ENCODE peak calls at places on chromosomes 13 and 19, in four cellular contexts. I, E, X and V are unnamed samples.

GRCh38 chr19:40519352-40520322 is 52.8 kb downstream of the SPTBN4 start:
- DNase-seq in I (no peak), X (no peak), E (no peak), V (no peak)

GRCh38 chr19:42081584-42082258 is 5.8 kb downstream of the ZNF574 start:
- DNase-seq in E (peak), I (no peak), X (no peak), V (peak)

GRCh38 chr19:18273566-18274302 is 518 bp downstream of the IQCN start:
- DNase-seq in E (no peak), I (no peak), X (no peak), V (no peak)

GRCh38 chr13:83879431-83880171 is 2.7 kb downstream of the SLITRK1 start:
- DNase-seq in I (no peak), X (no peak), E (no peak), V (no peak)

GRCh38 chr13:101123028-101123427 is 293.3 kb downstream of the NALCN start:
- DNase-seq in E (no peak), I (no peak), X (no peak), V (no peak)

GRCh38 chr13:100859861-100860260 is 185.3 kb upstream of the TMTC4 start:
- DNase-seq in E (no peak), X (no peak), I (no peak), V (no peak)

GRCh38 chr13:95123726-95124125 is 177.5 kb downstream of the ABCC4 start:
- DNase-seq in I (no peak), X (no peak), E (peak), V (no peak)

GRCh38 chr19:56091751-56092546 is 29.1 kb downstream of the ZNF787 start:
- DNase-seq in I (no peak), X (no peak), E (no peak), V (no peak)

GRCh38 chr19:55086730-55087541 is 11.3 kb downstream of the EPS8L1 start:
- DNase-seq in X (no peak), E (no peak), I (no peak), V (no peak)

GRCh38 chr19:35380450-35381124 is 9.7 kb downstream of the GPR42 start:
- DNase-seq in I (no peak), X (peak), E (peak), V (no peak)

GRCh38 chr19:43594710-43595604 is 977 bp downstream of the IRGQ start:
- DNase-seq in E (peak), I (peak), X (peak), V (no peak)

GRCh38 chr19:23409392-23410048 is 14.2 kb upstream of the ZNF91 start:
- DNase-seq in E (no peak), I (no peak), X (no peak), V (no peak)

GRCh38 chr13:34425307-34425949 is 516.6 kb upstream of the NBEA start:
- DNase-seq in X (no peak), I (no peak), E (no peak), V (no peak)

GRCh38 chr13:23789576-23790346 is 99.4 kb downstream of the MIPEP start:
- DNase-seq in I (no peak), E (no peak), X (no peak), V (no peak)

GRCh38 chr19:18611327-18612050 is 1.2 kb upstream of the TMEM59L start:
- DNase-seq in X (peak), E (peak), I (no peak), V (no peak)

GRCh38 chr13:35817642-35818576 is 313.3 kb downstream of the DCLK1 start:
- DNase-seq in E (no peak), I (no peak), X (no peak), V (no peak)

GRCh38 chr13:21898461-21898860 is 227.6 kb downstream of the FGF9 start:
- DNase-seq in X (no peak), E (no peak), I (no peak), V (no peak)

DNA sequence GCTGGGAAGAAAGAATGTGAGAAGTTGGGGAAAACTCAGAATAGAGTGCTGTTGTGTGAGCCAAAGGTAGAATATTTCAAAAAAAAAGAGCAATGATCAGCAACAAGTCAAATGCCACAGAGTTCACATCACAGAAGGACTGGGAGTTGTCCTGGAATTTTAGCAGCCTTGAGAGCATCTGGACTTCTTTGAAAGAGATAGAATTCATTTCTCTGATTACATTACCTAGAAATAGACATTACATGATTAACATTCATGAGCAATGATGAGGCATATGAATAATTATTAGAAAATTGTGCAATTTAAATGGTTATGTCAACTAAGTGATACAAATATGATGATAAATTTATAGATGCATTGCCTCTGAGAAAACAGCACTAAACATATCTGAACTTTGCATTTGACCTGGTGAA is 186.3 kb downstream of the POSTN start:
- DNase-seq in X (no peak), E (no peak), I (no peak), V (no peak)
- TF ChIP-seq TCF7L2 in X (no peak), E (no peak), I (no peak), V (no peak)

GRCh38 chr13:93758575-93758974 is 532.0 kb downstream of the GPC6 start:
- DNase-seq in E (peak), X (no peak), I (no peak), V (no peak)
- TF ChIP-seq TCF7L2 in E (no peak), X (no peak), I (no peak), V (no peak)

GRCh38 chr13:39330504-39330903 is 272.5 kb downstream of the LHFPL6 start:
- DNase-seq in I (no peak), X (no peak), E (no peak), V (no peak)

GRCh38 chr13:39324806-39325311 is 278.1 kb downstream of the LHFPL6 start:
- DNase-seq in E (no peak), X (no peak), I (no peak), V (no peak)

GRCh38 chr13:39327080-39327479 is 275.9 kb downstream of the LHFPL6 start:
- DNase-seq in I (no peak), E (no peak), X (no peak), V (no peak)

GRCh38 chr13:39326471-39326870 is 276.5 kb downstream of the LHFPL6 start:
- DNase-seq in I (no peak), E (no peak), X (no peak), V (no peak)

GRCh38 chr13:39329182-39329639 is 273.8 kb downstream of the LHFPL6 start:
- DNase-seq in X (no peak), E (no peak), I (no peak), V (no peak)
- TF ChIP-seq TCF7L2 in X (no peak), E (no peak), I (no peak), V (no peak)

DNA sequence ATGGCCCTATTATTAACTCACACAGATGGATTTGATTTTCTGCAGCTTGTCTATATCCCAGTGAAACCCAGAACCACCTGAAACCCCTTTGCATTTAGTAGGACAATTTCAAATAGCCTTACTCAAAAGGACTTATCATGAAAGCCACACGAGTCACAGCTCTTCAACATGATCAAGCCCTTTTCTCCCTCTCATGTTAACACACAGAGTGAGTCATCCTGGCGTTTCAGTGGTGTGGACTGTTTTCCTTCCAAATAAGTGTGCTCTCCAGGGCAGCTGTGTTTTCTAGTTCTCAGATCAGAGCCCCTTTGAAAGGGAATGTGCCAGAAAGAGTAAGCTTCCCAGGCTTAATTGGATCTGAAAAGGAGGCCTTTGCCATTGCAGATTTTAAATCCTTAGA is 51.4 kb downstream of the ERICH6B start:
- DNase-seq in E (peak), I (no peak), X (no peak), V (no peak)
- TF ChIP-seq TCF7L2 in E (no peak), I (no peak), X (no peak), V (no peak)

DNA sequence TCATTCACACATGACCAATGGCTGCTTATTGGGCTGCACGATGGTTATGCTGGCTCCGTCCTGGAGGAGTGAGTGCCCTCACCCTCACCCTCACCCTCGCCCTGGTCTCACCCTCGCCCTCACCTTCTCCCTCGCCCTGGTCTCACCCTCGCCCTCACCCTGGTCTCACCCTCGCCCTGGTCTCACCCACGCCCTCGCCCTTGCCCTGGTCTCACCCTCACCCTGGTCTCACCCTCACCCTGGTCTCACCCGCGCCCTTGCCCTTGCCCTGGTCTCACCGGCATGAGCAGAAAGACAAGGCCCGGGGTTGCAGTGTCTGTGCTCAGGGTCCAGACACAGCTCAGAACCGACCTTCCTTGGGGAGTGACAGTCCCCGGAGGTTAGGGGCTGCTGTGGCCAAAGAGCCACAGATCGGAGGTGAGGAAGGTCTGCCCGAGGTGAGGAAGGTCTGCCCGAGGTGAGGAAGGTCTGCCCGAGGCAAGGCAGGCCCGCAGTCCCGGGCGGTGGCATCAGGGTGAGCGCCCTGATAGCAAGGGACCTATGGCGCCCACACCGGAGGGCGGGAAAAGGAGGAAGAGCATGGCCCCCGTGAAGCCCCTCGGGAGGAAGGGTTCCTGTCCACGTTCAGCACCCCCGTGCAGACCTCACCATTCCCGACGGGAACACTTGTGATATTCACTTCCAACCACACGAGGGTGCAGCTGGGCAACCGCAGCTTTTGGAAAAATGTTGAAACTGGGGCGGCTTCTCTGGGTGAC is 65.6 kb downstream of the MCF2L start:
- DNase-seq in E (peak), I (no peak), X (peak), V (no peak)
- TF ChIP-seq TCF7L2 in E (no peak), I (no peak), X (no peak), V (no peak)

DNA sequence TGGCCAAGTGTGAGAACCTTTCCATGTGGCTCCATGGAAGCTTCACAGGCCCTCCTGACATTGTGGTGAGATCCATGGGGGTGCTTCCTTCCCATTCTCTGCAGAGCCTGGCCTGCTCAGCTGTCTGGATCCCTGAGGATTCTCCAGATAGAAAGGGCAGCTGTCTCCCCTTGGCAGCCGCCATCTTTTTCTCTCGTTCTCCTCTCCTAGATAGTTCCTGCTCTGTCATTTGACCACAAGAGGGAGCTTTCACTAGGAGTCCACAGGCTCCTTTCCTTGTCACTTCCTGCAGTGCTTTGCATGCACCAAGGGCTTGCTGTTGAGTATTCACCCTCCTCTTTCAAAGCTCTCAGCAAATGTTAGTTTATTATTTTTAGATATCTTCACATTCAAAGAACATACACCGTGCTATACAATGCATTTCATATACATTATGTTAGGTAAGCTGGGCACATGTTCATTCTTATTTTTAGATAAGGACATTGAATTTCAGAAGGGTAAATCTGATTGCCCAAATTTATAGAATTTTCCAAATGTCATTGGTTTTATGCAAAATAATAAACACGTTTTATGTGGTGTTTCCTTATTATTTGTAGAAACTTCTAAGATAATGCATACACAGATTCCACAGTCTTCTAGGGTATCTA is 133.2 kb downstream of the FRY start:
- DNase-seq in X (peak), E (peak), I (peak), V (no peak)
- TF ChIP-seq TCF7L2 in X (no peak), E (no peak), I (no peak), V (no peak)